ENCODE peak calls at places on chromosomes 1 and 21, in five cellular contexts. F is stomach, M is HFF-Myc, T is Calu3, C is BE2C. R is an unnamed sample.

GRCh38 chr1:215417122-215417521 is 150.0 kb upstream of the KCTD3 start:
- DNase-seq in F (no peak), M (no peak), T (no peak), C (no peak), R (no peak)

GRCh38 chr21:43911015-43911934 is 46.3 kb downstream of the AGPAT3 start:
- DNase-seq in F (no peak), M (no peak), T (no peak), C (no peak), R (no peak)

GRCh38 chr1:59163268-59164092 is 133.4 kb upstream of the FGGY start:
- DNase-seq in F (no peak), M (no peak), T (no peak), C (peak; percentile 7), R (no peak)

GRCh38 chr1:10074059-10074854 is 41.5 kb downstream of the UBE4B start:
- DNase-seq in F (no peak), M (peak; percentile 88), T (peak; percentile 3), C (no peak), R (no peak)

GRCh38 chr1:219670426-219671149 is 57.7 kb upstream of the ZC3H11B start:
- DNase-seq in F (no peak), M (no peak), T (no peak), C (no peak), R (no peak)

GRCh38 chr1:204331275-204331674 is 28.5 kb downstream of the PLEKHA6 start:
- DNase-seq in F (peak; percentile 89), M (no peak), T (peak; percentile 81), C (no peak), R (no peak)

GRCh38 chr21:44065428-44065827 is 41.8 kb upstream of the PWP2 start:
- DNase-seq in F (peak; percentile 48), M (no peak), T (no peak), C (no peak), R (no peak)

GRCh38 chr1:213598263-213598662 is 389.5 kb upstream of the PROX1 start:
- DNase-seq in F (no peak), M (no peak), T (no peak), C (no peak), R (no peak)

GRCh38 chr1:152962876-152963415 is 7.5 kb upstream of the SPRR4 start:
- DNase-seq in F (no peak), M (no peak), T (no peak), C (no peak), R (no peak)

GRCh38 chr1:7584157-7584556 is 186.9 kb upstream of the VAMP3 start:
- DNase-seq in F (no peak), M (no peak), T (no peak), C (no peak), R (no peak)

GRCh38 chr1:78511334-78511733 is 20.6 kb downstream of the PTGFR start:
- DNase-seq in F (no peak), M (no peak), T (no peak), C (no peak), R (no peak)

GRCh38 chr1:214303538-214303937 is 22.6 kb downstream of the SMYD2 start:
- DNase-seq in F (no peak), M (no peak), T (no peak), C (no peak), R (no peak)

GRCh38 chr1:38114231-38114630 is 67.6 kb upstream of the POU3F1 start:
- DNase-seq in F (peak; percentile 30), M (no peak), T (no peak), C (no peak), R (no peak)

DNA sequence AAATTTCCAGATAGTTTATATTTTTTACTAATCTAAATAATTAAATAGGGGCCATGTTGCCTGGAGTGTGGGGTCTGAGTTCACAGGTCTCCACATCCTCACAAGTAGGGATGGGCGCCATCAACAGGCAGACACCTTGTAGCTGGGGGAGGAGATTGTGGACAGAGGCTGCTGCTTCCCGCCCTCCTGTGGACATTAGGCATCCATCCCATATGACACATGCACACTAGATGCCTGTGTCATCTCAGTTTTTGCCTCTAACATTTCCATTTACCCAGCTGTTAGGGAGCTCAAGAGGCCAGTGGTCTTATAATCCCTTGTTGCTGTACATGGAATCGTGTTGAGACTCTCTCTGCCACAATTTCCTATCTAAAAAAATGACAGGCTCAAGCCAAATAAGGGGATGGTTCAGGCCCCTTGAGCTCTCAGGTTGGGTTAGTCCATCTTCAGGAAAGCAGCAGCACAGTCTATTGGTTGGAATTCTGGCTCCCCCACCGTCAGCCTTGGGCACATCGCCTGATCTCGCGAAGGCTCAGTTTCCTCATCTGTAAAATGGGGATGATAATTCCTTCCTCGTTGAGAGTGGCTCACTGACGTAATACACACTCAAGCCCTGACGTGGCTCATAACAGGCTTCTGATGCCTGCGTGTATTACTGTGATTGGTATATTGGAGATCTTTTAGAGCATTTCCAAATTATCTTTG is 13.6 kb downstream of the LHX4 start:
- DNase-seq in F (no peak), M (no peak), T (no peak), C (no peak), R (no peak)
- TF ChIP-seq CTCF in F (no peak), M (no peak), T (no peak), C (peak; percentile 8), R (no peak)

GRCh38 chr21:45848352-45848751 is 133.2 kb upstream of the COL6A1 start:
- DNase-seq in F (no peak), M (no peak), T (no peak), C (no peak), R (no peak)

GRCh38 chr21:45849651-45850050 is 131.9 kb upstream of the COL6A1 start:
- DNase-seq in F (no peak), M (no peak), T (no peak), C (no peak), R (peak; percentile 4)

GRCh38 chr21:45846373-45847160 is 135.0 kb upstream of the COL6A1 start:
- DNase-seq in F (no peak), M (no peak), T (no peak), C (no peak), R (peak; percentile 9)

GRCh38 chr21:45848805-45849204 is 132.8 kb upstream of the COL6A1 start:
- DNase-seq in F (no peak), M (no peak), T (no peak), C (no peak), R (peak; percentile 5)

GRCh38 chr21:45847870-45848269 is 133.7 kb upstream of the COL6A1 start:
- DNase-seq in F (no peak), M (no peak), T (no peak), C (no peak), R (no peak)
- TF ChIP-seq CTCF in F (no peak), M (no peak), T (no peak), C (peak; percentile 8), R (no peak)

DNA sequence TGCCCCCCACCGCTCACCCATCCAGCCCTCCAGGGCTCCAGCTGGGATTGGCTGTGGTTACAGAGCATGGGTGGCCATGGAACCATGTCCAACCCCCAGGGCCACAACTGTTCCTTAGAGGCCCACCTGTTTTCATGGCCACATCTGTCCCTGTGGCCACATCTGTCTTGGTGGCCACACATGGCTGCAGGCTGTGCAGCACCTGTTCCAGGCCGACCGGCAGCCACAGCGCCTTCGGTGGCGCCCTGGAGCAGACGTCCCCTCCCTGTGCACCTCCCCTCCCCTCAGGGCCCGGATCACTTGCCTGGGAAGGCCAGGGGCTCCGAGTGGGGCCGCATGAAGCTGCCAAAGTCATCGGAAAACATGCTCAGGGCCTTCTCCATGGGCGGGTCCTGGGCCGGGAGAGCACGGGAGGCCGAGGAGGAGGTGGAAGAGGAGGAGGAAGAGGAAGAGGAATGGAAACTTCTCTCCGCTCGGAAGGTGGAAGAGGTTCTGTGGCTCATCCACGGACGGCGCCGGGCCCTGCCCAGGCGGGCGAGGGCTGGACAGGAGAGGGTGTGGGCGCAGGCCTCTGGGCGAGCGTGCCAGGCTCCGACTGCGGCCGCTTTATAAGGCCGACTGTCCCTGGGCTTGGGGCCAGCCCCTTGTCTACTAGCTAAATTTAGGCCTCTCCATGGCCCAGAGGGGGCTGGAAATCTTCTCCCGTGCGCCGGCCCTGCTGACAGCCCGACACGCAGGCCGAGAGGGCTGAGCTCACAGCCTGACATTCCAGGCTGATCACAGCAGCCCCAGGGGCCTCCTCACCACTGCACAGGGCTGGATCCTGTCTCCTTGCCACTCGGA is at the start of gene HSPB7:
- DNase-seq in F (peak; percentile 81), M (no peak), T (no peak), C (peak; percentile 34), R (peak; percentile 69)
- TF ChIP-seq CTCF in F (no peak), M (no peak), T (no peak), C (no peak), R (no peak)

DNA sequence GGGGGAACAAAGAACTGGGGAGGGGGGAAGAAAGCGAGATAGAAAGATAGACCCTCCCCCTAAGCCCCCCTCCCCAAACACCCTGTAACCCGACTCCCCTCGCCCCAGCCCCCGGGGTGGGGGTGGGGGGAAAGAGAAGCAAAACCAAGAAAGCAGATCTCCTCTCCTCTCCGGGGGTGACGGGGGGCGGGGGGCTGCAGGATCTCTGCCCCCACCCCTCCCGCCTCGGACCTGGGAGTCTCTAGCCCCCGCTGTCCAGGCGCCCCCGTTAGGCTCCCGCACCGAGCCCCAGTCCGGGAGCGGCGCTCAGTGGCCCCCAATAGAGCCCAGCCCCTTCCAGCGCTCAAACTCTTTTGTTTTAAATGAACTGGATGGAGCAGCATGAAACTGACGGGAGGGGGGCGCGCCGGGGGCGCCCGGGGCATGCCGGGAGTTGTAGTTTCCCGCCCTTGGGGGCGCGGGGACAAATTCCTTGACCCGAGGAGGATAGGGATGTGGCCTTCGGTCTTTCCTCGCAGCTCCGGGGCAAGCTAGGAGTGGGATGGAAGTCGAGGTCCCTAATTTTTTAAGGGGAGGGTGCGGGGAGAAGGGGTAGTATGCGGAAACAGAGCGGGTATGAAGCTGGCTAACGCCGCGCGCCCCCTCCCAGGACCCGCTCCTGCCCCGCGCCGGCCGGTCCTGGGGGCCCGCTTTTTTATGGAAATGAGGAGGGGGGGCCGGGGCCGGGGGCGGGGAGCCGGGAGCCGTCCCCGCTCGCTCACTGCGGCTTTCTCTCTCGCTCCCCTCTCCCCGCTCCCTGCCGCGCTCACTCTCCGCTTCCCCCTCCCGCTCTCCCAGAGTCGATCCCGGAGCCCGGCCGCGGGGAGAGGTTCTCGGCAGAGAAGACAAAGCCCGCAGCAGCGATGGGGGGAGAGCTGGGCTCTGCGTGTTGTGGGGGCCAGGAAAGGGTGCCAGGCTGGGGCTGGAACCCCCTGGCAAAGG is at the start of gene MEX3A:
- DNase-seq in F (peak; percentile 69), M (no peak), T (peak; percentile 83), C (peak; percentile 89), R (peak; percentile 93)
- TF ChIP-seq CTCF in F (no peak), M (no peak), T (no peak), C (no peak), R (no peak)

GRCh38 chr1:209672705-209673630 is 2.2 kb upstream of the G0S2 start:
- DNase-seq in F (no peak), M (no peak), T (no peak), C (no peak), R (no peak)

GRCh38 chr1:209670441-209671082 is 4.7 kb upstream of the G0S2 start:
- DNase-seq in F (no peak), M (no peak), T (no peak), C (no peak), R (no peak)

GRCh38 chr1:209667701-209668100 is 7.5 kb upstream of the G0S2 start:
- DNase-seq in F (no peak), M (no peak), T (no peak), C (no peak), R (no peak)

GRCh38 chr1:209662879-209663327 is 10.7 kb upstream of the LAMB3 start:
- DNase-seq in F (no peak), M (no peak), T (no peak), C (no peak), R (no peak)

DNA sequence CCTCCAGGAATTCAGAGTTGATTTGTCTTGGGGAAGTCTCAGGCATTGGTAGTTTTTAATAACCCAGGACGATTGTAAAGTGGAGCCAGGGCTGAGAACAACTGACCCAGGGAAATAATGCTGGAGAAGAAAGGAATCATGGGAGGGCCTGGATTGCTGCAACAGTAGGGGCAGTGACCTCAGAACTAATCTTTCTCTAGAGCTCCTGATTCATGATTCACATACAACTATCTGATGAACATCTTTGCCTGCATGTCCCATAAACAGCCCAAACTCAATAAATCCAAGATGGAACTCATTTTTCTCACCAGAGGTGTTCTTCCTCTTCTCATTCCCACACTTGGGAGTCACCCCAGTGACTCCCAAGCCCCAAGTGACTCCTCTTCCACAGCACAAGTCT is 8.1 kb upstream of the G0S2 start:
- DNase-seq in F (no peak), M (no peak), T (no peak), C (no peak), R (no peak)
- TF ChIP-seq CTCF in F (no peak), M (no peak), T (no peak), C (no peak), R (no peak)